ENCODE peak calls at places on chromosomes 12 and 14, in eight cellular contexts. V, Y, I, O, N, M, T and S are unnamed samples.

GRCh38 chr12:1800646-1801284 is 19.6 kb upstream of the LRTM2 start:
- DNase-seq in M (no peak), I (no peak), Y (peak; percentile 56), N (peak; percentile 0), O (no peak), V (no peak), T (peak; percentile 31), S (no peak)

GRCh38 chr14:59123975-59124374 is 64.5 kb upstream of the DAAM1 start:
- DNase-seq in T (no peak), O (no peak), N (peak; percentile 46), V (no peak), I (no peak), Y (peak; percentile 4), M (no peak), S (no peak)

GRCh38 chr12:95766356-95767019 is 24.1 kb downstream of the NTN4 start:
- DNase-seq in T (no peak), O (no peak), V (no peak), Y (no peak), M (no peak), N (no peak), I (no peak), S (no peak)

GRCh38 chr12:5872745-5873144 is 72.3 kb downstream of the ANO2 start:
- DNase-seq in O (no peak), Y (peak; percentile 78), V (no peak), M (no peak), I (no peak), N (peak; percentile 0), T (no peak), S (no peak)

GRCh38 chr14:74255281-74255680 is 16.0 kb downstream of the VSX2 start:
- DNase-seq in I (no peak), Y (no peak), V (no peak), O (no peak), T (no peak), N (no peak), M (no peak), S (no peak)

GRCh38 chr12:58915634-58916033 is 4.7 kb downstream of the LRIG3 start:
- DNase-seq in O (no peak), Y (peak; percentile 45), V (peak; percentile 41), T (peak; percentile 16), M (no peak), I (no peak), N (no peak), S (no peak)

GRCh38 chr14:101980700-101981099 is 16.3 kb downstream of the DYNC1H1 start:
- DNase-seq in N (no peak), V (peak; percentile 59), I (peak; percentile 95), M (peak; percentile 86), O (no peak), T (peak; percentile 92), Y (peak; percentile 90), S (no peak)

GRCh38 chr14:20583142-20583541 is 4.7 kb downstream of the RNASE11 start:
- DNase-seq in V (no peak), M (no peak), N (no peak), I (no peak), Y (no peak), O (no peak), T (no peak), S (no peak)

GRCh38 chr12:129772463-129773169 is 131.2 kb downstream of the TMEM132D start:
- DNase-seq in O (no peak), T (no peak), M (no peak), Y (peak; percentile 18), N (no peak), I (no peak), V (no peak), S (no peak)

GRCh38 chr12:113196996-113197395 is 11.5 kb downstream of the RITA1 start:
- DNase-seq in I (peak; percentile 53), V (peak; percentile 65), M (peak; percentile 78), N (peak; percentile 76), Y (peak; percentile 88), T (peak; percentile 79), O (peak; percentile 38), S (peak; percentile 79)

GRCh38 chr14:33954016-33954598 is 3.2 kb upstream of the EGLN3 start:
- DNase-seq in V (no peak), Y (no peak), T (no peak), M (no peak), I (no peak), O (no peak), N (no peak), S (no peak)

GRCh38 chr12:54040648-54041047 is 7.8 kb downstream of the HOXC5 start:
- DNase-seq in N (no peak), V (no peak), M (no peak), Y (no peak), T (no peak), I (no peak), O (no peak), S (no peak)

GRCh38 chr14:89681086-89682018 is 264.3 kb upstream of the FOXN3 start:
- DNase-seq in T (no peak), Y (no peak), O (peak; percentile 34), V (no peak), N (peak; percentile 45), I (no peak), M (no peak), S (no peak)

GRCh38 chr12:3002636-3003035 is 43.4 kb downstream of the TEAD4 start:
- DNase-seq in T (peak; percentile 85), I (no peak), O (no peak), M (no peak), V (no peak), Y (no peak), N (no peak), S (no peak)